ENCODE peak calls at places on chromosome 19, in four cellular contexts. A is lower lobe of right lung, G is lower leg skin, Q is cardiac fibroblast. C is an unnamed sample.
A peak's percentile ranks its signal among the peaks of the same experiment; 100 is the strongest.

GRCh38 chr19:27772059-27772458 is 1440.9 kb downstream of the UQCRFS1 start:
- DNase-seq in Q (no peak), A (no peak), G (no peak), C (peak; percentile 16)

GRCh38 chr19:57171551-57172081 is 4.3 kb upstream of the DUXA start:
- DNase-seq in G (no peak), A (peak; percentile 49), Q (peak; percentile 43), C (peak; percentile 84)

GRCh38 chr19:28558783-28559182 is 654.2 kb downstream of the UQCRFS1 start:
- DNase-seq in G (no peak), Q (no peak), A (no peak), C (no peak)

GRCh38 chr19:48490980-48491792 is 20.4 kb downstream of the LMTK3 start:
- DNase-seq in Q (no peak), G (no peak), A (no peak), C (no peak)

GRCh38 chr19:801030-801860 is 4.0 kb downstream of the PTBP1 start:
- DNase-seq in A (peak; percentile 88), G (no peak), Q (peak; percentile 85), C (no peak)

GRCh38 chr19:18271433-18271841 is 2.8 kb downstream of the IQCN start:
- DNase-seq in A (no peak), G (no peak), Q (no peak), C (no peak)

GRCh38 chr19:34337747-34338146 is 27.2 kb upstream of the GPI start:
- DNase-seq in G (no peak), A (no peak), Q (no peak), C (no peak)

GRCh38 chr19:51469629-51470028 is 8.7 kb upstream of the CEACAM18 start:
- DNase-seq in A (no peak), G (peak; percentile 50), Q (no peak), C (no peak)

GRCh38 chr19:7748756-7749155 is 1.4 kb upstream of the CD209 start:
- DNase-seq in Q (peak; percentile 19), G (no peak), A (no peak), C (peak; percentile 19)

GRCh38 chr19:14479985-14480694 is 5.0 kb upstream of the PTGER1 start:
- DNase-seq in Q (peak; percentile 41), A (peak; percentile 67), G (no peak), C (no peak)

GRCh38 chr19:56141416-56141992 is 417 bp downstream of the ZNF444 start:
- DNase-seq in A (no peak), G (no peak), Q (no peak), C (no peak)

GRCh38 chr19:19554074-19555023 is 16.3 kb downstream of the CILP2 start:
- DNase-seq in Q (peak; percentile 41), G (no peak), A (peak; percentile 74), C (no peak)

GRCh38 chr19:7355871-7356270 is 7.1 kb downstream of the ARHGEF18 start:
- DNase-seq in Q (no peak), G (no peak), A (no peak), C (peak; percentile 52)

GRCh38 chr19:55348317-55349034 is 6.0 kb downstream of the COX6B2 start:
- DNase-seq in A (peak; percentile 60), Q (no peak), G (no peak), C (no peak)